ENCODE peak calls at places on chromosomes 16 and 17, in nine cellular contexts. C is dorsolateral prefrontal cortex, G is fibroblast of lung, O is OCI-LY7, I is Peyer's patch, X is WERI-Rb-1, E is HFF-Myc, H is left ventricle myocardium inferior, Z is MM.1S. U is an unnamed sample.

GRCh38 chr16:19382887-19383816 is 34.5 kb upstream of the TMC5 start:
- DNase-seq in C (no peak), G (no peak), O (no peak), I (no peak), X (no peak), E (no peak), H (no peak), Z (peak; percentile 69), U (peak; percentile 69)

GRCh38 chr16:63983401-63983800 is 1138.5 kb downstream of the CDH11 start:
- DNase-seq in C (no peak), G (no peak), O (no peak), I (no peak), X (no peak), E (no peak), H (no peak), Z (no peak), U (no peak)

GRCh38 chr17:32659419-32659842 is 172.6 kb downstream of the CDK5R1 start:
- DNase-seq in C (peak; percentile 77), G (peak; percentile 65), O (peak; percentile 63), I (peak; percentile 86), X (peak; percentile 63), E (peak; percentile 52), H (peak; percentile 65), Z (peak; percentile 62), U (peak; percentile 70)

GRCh38 chr16:27639588-27640276 is 89.8 kb downstream of the KATNIP start:
- DNase-seq in C (no peak), G (peak; percentile 67), O (peak; percentile 53), I (no peak), X (peak; percentile 74), E (peak; percentile 44), H (no peak), Z (peak; percentile 50), U (peak; percentile 48)

GRCh38 chr16:77223184-77223583 is 24.0 kb downstream of the SYCE1L start:
- DNase-seq in C (no peak), G (no peak), O (peak; percentile 38), I (no peak), X (peak; percentile 60), E (no peak), H (no peak), Z (no peak), U (no peak)

GRCh38 chr17:7852919-7853692 is 1.8 kb upstream of the TMEM88 start:
- DNase-seq in C (no peak), G (no peak), O (no peak), I (peak; percentile 52), X (no peak), E (no peak), H (no peak), Z (no peak), U (no peak)

GRCh38 chr17:49959183-49959935 is 9.6 kb upstream of the DLX4 start:
- DNase-seq in C (no peak), G (no peak), O (no peak), I (no peak), X (no peak), E (no peak), H (no peak), Z (no peak), U (peak; percentile 71)

GRCh38 chr16:83994087-83994486 is 26.0 kb downstream of the NECAB2 start:
- DNase-seq in C (no peak), G (peak; percentile 91), O (no peak), I (no peak), X (no peak), E (peak; percentile 39), H (no peak), Z (no peak), U (peak; percentile 58)

GRCh38 chr16:261031-261691 is 14.6 kb downstream of the RGS11 start:
- DNase-seq in C (peak; percentile 69), G (no peak), O (no peak), I (no peak), X (peak; percentile 13), E (no peak), H (no peak), Z (no peak), U (no peak)

DNA sequence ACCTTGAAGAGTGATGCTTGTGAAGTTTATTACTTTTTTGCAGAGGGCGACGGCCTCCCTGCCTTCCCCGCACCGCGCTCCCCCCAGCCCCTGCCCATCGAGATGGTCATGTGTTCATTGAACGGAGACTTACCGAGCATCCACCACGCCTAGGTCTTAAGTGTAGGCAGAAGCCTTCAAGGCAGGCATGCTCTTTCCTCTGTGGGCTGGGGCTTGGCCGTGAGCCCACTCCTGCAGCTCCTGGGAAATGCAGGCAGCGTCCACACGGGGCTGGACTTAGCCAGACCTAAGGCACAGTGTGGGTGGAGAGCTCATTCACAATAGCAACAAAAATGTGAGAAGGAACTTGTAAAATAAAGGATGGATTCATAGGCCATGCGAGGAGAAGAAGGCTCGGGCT is 19.2 kb downstream of the RNF213 start:
- DNase-seq in C (no peak), G (peak; percentile 65), O (no peak), I (no peak), X (no peak), E (peak; percentile 20), H (peak; percentile 73), Z (no peak), U (no peak)
- TF ChIP-seq CTCF in C (no peak), G (no peak), O (no peak), I (no peak), X (no peak), E (no peak), H (peak; percentile 47), Z (no peak), U (no peak)

GRCh38 chr17:74780443-74781238 is 4.5 kb upstream of the NAT9 start:
- DNase-seq in C (no peak), G (peak; percentile 21), O (peak; percentile 89), I (peak; percentile 62), X (peak; percentile 82), E (no peak), H (no peak), Z (peak; percentile 70), U (peak; percentile 45)

GRCh38 chr17:74786411-74787097 is 10.4 kb upstream of the NAT9 start:
- DNase-seq in C (no peak), G (no peak), O (no peak), I (no peak), X (peak; percentile 51), E (no peak), H (no peak), Z (no peak), U (no peak)

GRCh38 chr17:74782571-74782970 is 6.4 kb upstream of the NAT9 start:
- DNase-seq in C (no peak), G (no peak), O (no peak), I (no peak), X (no peak), E (no peak), H (no peak), Z (no peak), U (no peak)

GRCh38 chr17:74785981-74786360 is 9.8 kb upstream of the NAT9 start:
- DNase-seq in C (no peak), G (no peak), O (no peak), I (no peak), X (no peak), E (no peak), H (no peak), Z (no peak), U (no peak)

GRCh38 chr17:74785096-74785980 is 9.2 kb upstream of the NAT9 start:
- DNase-seq in C (no peak), G (no peak), O (no peak), I (no peak), X (no peak), E (no peak), H (no peak), Z (peak; percentile 69), U (no peak)
- TF ChIP-seq CTCF in C (no peak), G (no peak), O (peak; percentile 29), I (no peak), X (peak; percentile 18), E (no peak), H (no peak), Z (no peak), U (no peak)

GRCh38 chr17:72927760-72928159 is 164.7 kb downstream of the SLC39A11 start:
- DNase-seq in C (no peak), G (no peak), O (no peak), I (no peak), X (no peak), E (no peak), H (no peak), Z (no peak), U (no peak)
- TF ChIP-seq CTCF in C (no peak), G (no peak), O (no peak), I (no peak), X (no peak), E (no peak), H (no peak), Z (no peak), U (no peak)

DNA sequence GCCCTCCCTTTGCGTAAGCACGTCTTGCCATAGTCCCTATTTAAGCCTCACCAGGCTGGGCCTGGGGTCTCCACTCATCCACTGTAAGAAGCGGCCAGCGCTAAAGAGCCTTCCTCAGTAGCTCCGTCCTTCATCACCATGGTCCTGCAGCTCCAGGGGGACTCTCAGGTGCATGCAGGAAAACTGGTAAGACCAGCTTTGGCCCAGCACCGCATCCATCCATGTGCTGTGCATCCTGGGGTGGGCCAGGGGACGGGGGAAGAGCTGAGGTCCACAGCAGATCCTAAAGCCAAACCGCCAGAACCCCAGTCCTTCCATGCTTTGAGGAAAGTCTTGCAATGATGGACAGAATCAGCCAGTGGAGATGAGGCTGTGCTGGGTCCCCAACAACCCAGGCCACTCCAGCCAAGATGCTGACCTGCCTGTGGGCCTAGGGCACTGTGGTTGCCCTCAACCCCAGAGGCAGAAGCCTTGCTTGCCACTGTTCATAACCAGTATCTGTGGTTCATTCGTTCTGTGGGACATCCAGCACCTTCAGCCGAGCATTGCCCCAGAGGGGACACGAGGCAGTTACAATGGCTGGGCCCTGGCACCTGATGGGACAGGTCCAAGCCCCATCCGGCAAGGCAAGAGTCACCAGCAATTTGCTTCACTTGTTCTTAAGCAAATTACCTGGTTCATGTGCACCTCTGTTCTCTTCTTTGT is 44.4 kb downstream of the RBFOX3 start:
- DNase-seq in C (no peak), G (no peak), O (no peak), I (no peak), X (no peak), E (no peak), H (no peak), Z (no peak), U (no peak)
- TF ChIP-seq CTCF in C (no peak), G (no peak), O (no peak), I (no peak), X (no peak), E (no peak), H (no peak), Z (no peak), U (no peak)

GRCh38 chr17:48002920-48003685 is 32.2 kb downstream of the CDK5RAP3 start:
- DNase-seq in C (no peak), G (no peak), O (no peak), I (no peak), X (peak; percentile 91), E (no peak), H (no peak), Z (no peak), U (no peak)
- TF ChIP-seq CTCF in C (no peak), G (no peak), O (no peak), I (no peak), X (peak; percentile 42), E (no peak), H (no peak), Z (no peak), U (no peak)

GRCh38 chr17:979539-980405 is at the start of gene NXN:
- DNase-seq in C (peak; percentile 75), G (peak; percentile 74), O (peak; percentile 81), I (peak; percentile 93), X (peak; percentile 85), E (no peak), H (peak; percentile 89), Z (peak; percentile 75), U (peak; percentile 82)
- TF ChIP-seq CTCF in C (no peak), G (peak; percentile 10), O (peak; percentile 28), I (no peak), X (peak; percentile 39), E (no peak), H (peak; percentile 41), Z (no peak), U (no peak)

U was measured in Calu3.